ENCODE peak calls at places on chromosomes 3 and 15, in five cellular contexts. R is NCI-H1105; U is CD8-positive, alpha-beta T cell; P is kidney; V is amygdala. T is an unnamed sample.

GRCh38 chr3:139588450-139588849 is 48.9 kb upstream of the RBP1 start:
- DNase-seq in P (no peak), R (peak), V (no peak), U (no peak), T (peak)

GRCh38 chr15:31393441-31394091 is 66.9 kb downstream of the KLF13 start:
- DNase-seq in R (no peak), P (peak), U (no peak), V (no peak), T (no peak)

GRCh38 chr3:46692566-46692983 is 904 bp downstream of the ALS2CL start:
- DNase-seq in P (peak), R (no peak), U (no peak), V (no peak), T (peak)

GRCh38 chr15:35141743-35142356 is 56.8 kb upstream of the NANOGP8 start:
- DNase-seq in U (no peak), V (no peak), P (no peak), R (no peak), T (no peak)

GRCh38 chr3:177831361-177831760 is 634.1 kb upstream of the TBL1XR1 start:
- DNase-seq in P (no peak), R (no peak), U (no peak), V (no peak), T (no peak)

GRCh38 chr3:72855001-72855400 is 6.8 kb upstream of the SHQ1 start:
- DNase-seq in R (no peak), U (no peak), P (no peak), V (no peak), T (no peak)

GRCh38 chr3:123520656-123521055 is 64.2 kb downstream of the HACD2 start:
- DNase-seq in U (no peak), R (no peak), V (no peak), P (no peak), T (no peak)

GRCh38 chr3:42122261-42123011 is 31.3 kb downstream of the TRAK1 start:
- DNase-seq in V (peak), R (no peak), P (no peak), U (no peak), T (no peak)

GRCh38 chr3:39362812-39363211 is 20.4 kb upstream of the SLC25A38 start:
- DNase-seq in V (no peak), P (no peak), U (no peak), R (no peak), T (no peak)

GRCh38 chr15:92077353-92078080 is 224.0 kb downstream of the SLCO3A1 start:
- DNase-seq in P (peak), R (peak), U (peak), V (peak), T (peak)

GRCh38 chr3:171127611-171128010 is 101.1 kb upstream of the SLC2A2 start:
- DNase-seq in P (no peak), R (no peak), V (no peak), U (no peak), T (no peak)

GRCh38 chr15:80967991-80968510 is 21.6 kb downstream of the MESD start:
- DNase-seq in U (no peak), P (no peak), V (no peak), R (no peak), T (no peak)

GRCh38 chr3:184233127-184233843 is 3.9 kb downstream of the VWA5B2 start:
- DNase-seq in U (no peak), P (no peak), V (no peak), R (no peak), T (no peak)

GRCh38 chr15:25903024-25903581 is 40.0 kb upstream of the ATP10A start:
- DNase-seq in R (no peak), V (no peak), U (no peak), P (no peak), T (peak)

GRCh38 chr3:133745981-133746721 is at the start of gene TF:
- DNase-seq in U (no peak), P (no peak), V (peak), R (no peak), T (no peak)

GRCh38 chr15:83843511-83843910 is 189.6 kb downstream of the ADAMTSL3 start:
- DNase-seq in R (no peak), U (no peak), P (no peak), V (no peak), T (no peak)

GRCh38 chr3:131142580-131142979 is 115.9 kb downstream of the NEK11 start:
- DNase-seq in R (no peak), P (no peak), V (no peak), U (no peak), T (no peak)

GRCh38 chr3:137687181-137687880 is 76.8 kb upstream of the SOX14 start:
- DNase-seq in U (no peak), R (peak), P (no peak), V (no peak), T (no peak)

GRCh38 chr3:72520690-72521308 is 327.4 kb downstream of the SHQ1 start:
- DNase-seq in R (no peak), U (no peak), V (no peak), P (no peak), T (no peak)

GRCh38 chr3:188486126-188486525 is 332.2 kb downstream of the LPP start:
- DNase-seq in V (no peak), R (no peak), U (no peak), P (no peak), T (no peak)

GRCh38 chr3:175129571-175129970 is 270.4 kb downstream of the NAALADL2 start:
- DNase-seq in V (no peak), R (no peak), P (no peak), U (no peak), T (no peak)

GRCh38 chr3:34998905-34999304 is 640.4 kb upstream of the ARPP21 start:
- DNase-seq in R (no peak), V (no peak), U (no peak), P (no peak), T (no peak)

GRCh38 chr15:70327328-70328136 is 229.8 kb upstream of the TLE3 start:
- DNase-seq in U (no peak), V (no peak), R (no peak), P (no peak), T (no peak)

GRCh38 chr3:159077860-159078259 is 276.0 kb downstream of the MFSD1 start:
- DNase-seq in R (no peak), V (no peak), U (no peak), P (no peak), T (peak)

GRCh38 chr3:191330309-191330712 is at the start of gene UTS2B:
- DNase-seq in U (no peak), R (no peak), P (no peak), V (no peak), T (peak)

GRCh38 chr3:52093751-52094525 is 37.6 kb upstream of the DUSP7 start:
- DNase-seq in V (no peak), R (no peak), P (peak), U (no peak), T (peak)

GRCh38 chr3:172367205-172368105 is 80.8 kb downstream of the GHSR start:
- DNase-seq in R (peak), P (no peak), U (no peak), V (no peak), T (peak)

GRCh38 chr15:77569647-77570186 is 63.0 kb downstream of the LINGO1 start:
- DNase-seq in U (no peak), V (no peak), R (no peak), P (peak), T (no peak)

GRCh38 chr3:152200476-152201422 is 68.0 kb upstream of the MBNL1 start:
- DNase-seq in U (no peak), R (no peak), V (no peak), P (no peak), T (no peak)

GRCh38 chr3:177904661-177905060 is 631.6 kb upstream of the KCNMB2 start:
- DNase-seq in R (no peak), U (no peak), P (no peak), V (no peak), T (peak)

GRCh38 chr3:105553851-105554250 is 187.1 kb downstream of the ALCAM start:
- DNase-seq in U (no peak), R (no peak), P (no peak), V (no peak), T (peak)

GRCh38 chr3:128794067-128794768 is 68.2 kb downstream of the RAB7A start:
- DNase-seq in V (no peak), P (no peak), R (no peak), U (no peak), T (peak)

GRCh38 chr3:134430950-134431445 is 54.8 kb downstream of the ANAPC13 start:
- DNase-seq in V (no peak), P (no peak), U (no peak), R (peak), T (no peak)

GRCh38 chr15:75048394-75048793 is 25.0 kb downstream of the PPCDC start:
- DNase-seq in U (no peak), R (no peak), V (no peak), P (no peak), T (no peak)

GRCh38 chr15:30953731-30954378 is 37.6 kb downstream of the MTMR10 start:
- DNase-seq in R (no peak), U (no peak), P (peak), V (no peak), T (peak)

GRCh38 chr3:111080357-111080937 is 8.8 kb downstream of the NECTIN3 start:
- DNase-seq in P (no peak), R (no peak), V (no peak), U (no peak), T (peak)

GRCh38 chr3:181888234-181888633 is 176.5 kb downstream of the SOX2 start:
- DNase-seq in R (no peak), U (no peak), V (no peak), P (no peak), T (no peak)

GRCh38 chr3:190012314-190012782 is 108.3 kb downstream of the P3H2 start:
- DNase-seq in U (no peak), P (no peak), V (no peak), R (no peak), T (peak)

T was measured in ACHN.